ENCODE peak calls at places on chromosomes 2 and 18, in nine cellular contexts. Z is PC-3, J is RWPE2, V is AG10803, K is WERI-Rb-1, W is psoas muscle, Y is Calu3, I is heart left ventricle, H is mesothelial cell of epicardium. S is an unnamed sample.

GRCh38 chr2:160224060-160224459 is 24.0 kb upstream of the ITGB6 start:
- DNase-seq in I (no peak), W (no peak), H (no peak), K (no peak), Y (peak; percentile 59), J (no peak), Z (peak; percentile 96), V (peak; percentile 93), S (no peak)

GRCh38 chr2:42129947-42130346 is 39.2 kb upstream of the EML4 start:
- DNase-seq in H (no peak), J (no peak), Y (no peak), I (no peak), V (no peak), W (no peak), K (no peak), Z (no peak), S (no peak)

GRCh38 chr2:168798076-168798887 is 4.2 kb upstream of the NOSTRIN start:
- DNase-seq in K (no peak), Z (no peak), Y (no peak), V (no peak), I (peak; percentile 34), H (no peak), J (no peak), W (no peak), S (no peak)

GRCh38 chr2:36530983-36531354 is 67.0 kb downstream of the FEZ2 start:
- DNase-seq in K (no peak), I (peak; percentile 36), V (peak; percentile 66), Y (no peak), J (no peak), Z (no peak), H (no peak), W (no peak), S (no peak)

GRCh38 chr2:10208736-10209135 is 86.2 kb downstream of the RRM2 start:
- DNase-seq in V (no peak), Y (no peak), J (no peak), K (peak; percentile 61), W (no peak), Z (no peak), I (no peak), H (no peak), S (no peak)

GRCh38 chr2:19767876-19768275 is 133.9 kb downstream of the TTC32 start:
- DNase-seq in I (no peak), W (no peak), V (peak; percentile 74), K (no peak), Z (peak; percentile 9), J (no peak), Y (no peak), H (no peak), S (no peak)

GRCh38 chr2:62624855-62625254 is 80.7 kb upstream of the EHBP1 start:
- DNase-seq in J (no peak), W (no peak), V (peak; percentile 19), Y (no peak), Z (no peak), K (no peak), I (no peak), H (no peak), S (no peak)

GRCh38 chr2:238439093-238439849 is 12.5 kb downstream of the ASB1 start:
- DNase-seq in I (no peak), H (no peak), K (no peak), Z (peak; percentile 99), W (peak; percentile 51), V (peak; percentile 92), Y (peak; percentile 84), J (peak; percentile 95), S (no peak)

GRCh38 chr2:9770308-9771100 is 72.8 kb upstream of the TAF1B start:
- DNase-seq in W (peak; percentile 73), K (peak; percentile 89), J (no peak), I (peak; percentile 65), V (peak; percentile 76), H (peak; percentile 52), Z (peak; percentile 72), Y (peak; percentile 65), S (no peak)

GRCh38 chr2:43343573-43344304 is 117.3 kb upstream of the ZFP36L2 start:
- DNase-seq in I (peak; percentile 84), W (peak; percentile 66), V (peak; percentile 90), Z (no peak), J (no peak), H (peak; percentile 54), K (no peak), Y (no peak), S (no peak)

GRCh38 chr2:168691221-168691620 is 111.2 kb upstream of the NOSTRIN start:
- DNase-seq in Y (no peak), K (no peak), I (no peak), H (no peak), J (no peak), V (no peak), W (no peak), Z (no peak), S (no peak)

GRCh38 chr2:36376992-36377738 is 21.6 kb downstream of the CRIM1 start:
- DNase-seq in Z (peak; percentile 96), I (no peak), W (peak; percentile 27), Y (peak; percentile 82), H (no peak), V (no peak), K (no peak), J (peak; percentile 86), S (no peak)

GRCh38 chr2:42086500-42086953 is 38.7 kb downstream of the PKDCC start:
- DNase-seq in Z (peak; percentile 83), W (no peak), J (no peak), Y (peak; percentile 60), I (peak; percentile 39), K (peak; percentile 47), H (peak; percentile 64), V (peak; percentile 60), S (no peak)

GRCh38 chr2:238872026-238872425 is 24.1 kb downstream of the TWIST2 start:
- DNase-seq in Z (no peak), H (no peak), K (no peak), W (no peak), V (no peak), I (no peak), J (no peak), Y (no peak), S (no peak)

GRCh38 chr2:40448476-40449079 is 3.3 kb downstream of the SLC8A1 start:
- DNase-seq in K (peak; percentile 56), I (no peak), H (no peak), J (no peak), V (peak; percentile 42), Z (peak; percentile 68), Y (no peak), W (no peak), S (no peak)

GRCh38 chr2:130883520-130883919 is 46.8 kb downstream of the ARHGEF4 start:
- DNase-seq in K (no peak), Y (no peak), J (no peak), H (no peak), Z (no peak), V (no peak), W (no peak), I (no peak), S (no peak)

DNA sequence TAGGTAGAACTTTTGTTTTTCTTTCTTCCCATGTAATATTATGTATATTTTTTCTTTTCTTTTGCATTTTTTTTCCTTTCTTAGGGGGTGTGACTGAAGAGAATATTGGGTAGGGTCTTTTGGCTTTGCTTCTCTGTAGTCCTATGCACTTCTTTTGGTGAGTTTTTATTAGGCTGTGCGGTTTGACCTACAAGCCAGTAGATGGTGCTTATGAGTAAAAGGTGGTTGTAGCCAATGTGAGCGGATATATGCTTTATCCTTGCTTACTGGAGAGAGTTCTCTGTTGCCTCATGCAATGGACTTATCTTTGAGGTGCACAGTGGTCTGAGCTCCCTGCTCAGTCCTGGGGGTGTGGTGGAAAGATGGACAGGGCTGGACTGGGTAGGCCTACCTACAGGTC is 52.7 kb downstream of the DSEL start:
- DNase-seq in V (no peak), K (no peak), J (no peak), Z (peak; percentile 55), Y (no peak), W (no peak), H (no peak), I (no peak), S (no peak)
- TF ChIP-seq CTCF in V (peak; percentile 2), K (no peak), J (peak; percentile 9), Z (peak; percentile 65), Y (no peak), W (no peak), H (no peak), I (no peak), S (no peak)

GRCh38 chr2:96760036-96760985 is at the start of gene CNNM4:
- DNase-seq in J (peak; percentile 94), H (peak; percentile 90), V (peak; percentile 88), I (peak; percentile 93), Z (peak; percentile 94), K (peak; percentile 95), W (peak; percentile 95), Y (peak; percentile 93), S (peak; percentile 91)
- TF ChIP-seq CTCF in J (no peak), H (no peak), V (no peak), I (no peak), Z (no peak), K (peak; percentile 38), W (no peak), Y (no peak), S (no peak)

DNA sequence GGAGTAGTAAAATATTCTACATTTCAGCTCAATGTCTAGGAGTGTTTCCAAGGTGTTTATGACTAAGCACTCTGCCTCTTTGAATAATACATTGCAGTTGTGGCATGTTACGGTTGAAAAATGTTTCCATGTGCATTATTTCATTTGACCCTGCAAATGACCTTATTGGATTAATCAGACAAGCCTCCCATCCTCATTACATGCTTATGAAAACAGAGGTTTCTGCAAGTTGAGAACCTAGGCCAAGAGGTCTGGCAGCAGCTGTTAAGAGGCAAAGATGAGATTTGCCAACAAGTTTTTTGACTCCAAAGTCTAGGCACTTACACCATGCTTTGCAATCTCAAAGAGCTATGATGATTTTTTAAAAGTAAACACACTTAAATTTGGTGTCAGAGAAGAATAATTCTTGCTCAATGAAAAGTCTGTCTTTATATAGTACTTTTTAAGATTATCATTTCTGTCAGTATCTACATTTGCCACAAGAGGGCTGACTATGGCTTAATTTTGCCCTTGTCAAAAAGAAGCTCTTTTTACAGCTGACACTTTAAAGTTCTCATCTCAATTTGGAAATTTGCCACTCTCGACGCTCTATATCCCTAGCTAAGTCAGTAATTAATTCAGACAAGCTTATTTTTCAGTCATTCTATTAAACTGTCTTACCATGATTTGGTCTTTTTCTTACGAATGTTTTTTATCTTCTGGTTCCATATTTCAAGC is 260.6 kb downstream of the PAX3 start:
- DNase-seq in Z (peak; percentile 46), Y (no peak), H (no peak), V (peak; percentile 41), J (no peak), K (no peak), W (no peak), I (no peak), S (no peak)
- TF ChIP-seq CTCF in Z (peak; percentile 64), Y (peak; percentile 39), H (peak; percentile 69), V (peak; percentile 58), J (peak; percentile 56), K (peak; percentile 3), W (peak; percentile 26), I (no peak), S (peak; percentile 31)

DNA sequence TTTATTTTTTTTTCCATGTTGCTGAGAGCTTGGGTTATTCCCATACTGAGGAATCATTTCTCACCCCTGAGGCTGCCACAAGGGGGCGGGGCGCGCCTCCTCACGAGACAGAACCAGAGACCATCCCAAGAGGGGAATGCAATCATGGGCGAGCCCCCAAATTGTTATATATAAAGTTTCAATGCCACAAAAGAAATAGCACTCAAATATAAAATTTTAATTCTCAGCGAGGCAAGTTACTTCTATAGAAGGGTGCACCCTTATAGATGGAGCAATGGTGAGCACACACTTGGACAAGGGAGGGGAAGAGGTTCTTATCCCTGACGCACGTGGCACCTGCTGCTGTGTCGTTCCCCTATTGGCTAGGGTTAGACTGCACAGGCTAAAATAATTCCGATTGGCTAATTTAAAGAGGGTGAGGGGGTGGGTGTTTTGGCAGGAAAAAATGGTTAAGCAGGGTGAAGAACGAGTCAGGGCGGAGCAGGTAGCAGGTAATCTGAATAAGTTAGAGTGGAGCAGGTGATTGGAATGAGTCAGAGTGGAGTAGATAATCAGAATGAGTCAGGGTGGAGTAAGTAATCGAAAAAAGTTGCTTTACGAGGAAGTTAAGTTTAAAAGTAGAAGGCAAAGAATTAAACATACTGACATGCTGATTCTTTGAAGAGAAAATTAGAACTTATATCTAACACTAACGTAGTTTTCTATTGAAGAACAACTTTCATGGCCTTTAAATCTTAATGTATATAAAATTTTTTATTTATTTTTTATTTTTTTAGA is 177.5 kb downstream of the MTCL1 start:
- DNase-seq in J (no peak), Y (peak; percentile 47), W (no peak), K (peak; percentile 40), V (no peak), I (no peak), H (no peak), Z (peak; percentile 93), S (no peak)
- TF ChIP-seq CTCF in J (peak; percentile 31), Y (no peak), W (no peak), K (no peak), V (no peak), I (no peak), H (no peak), Z (peak; percentile 81), S (no peak)

S was measured in D721Med.